ENCODE peak calls at places on chromosomes 7 and 10, in six cellular contexts. One of them, this sample, is unnamed.

GRCh38 chr7:106071999-106072714 is 40.0 kb downstream of the SYPL1 start:
- DNase-seq in retinal pigment epithelial cell: no peak
- DNase-seq in suprapubic skin: no peak
- DNase-seq in mucosa of descending colon: no peak
- DNase-seq in kidney: no peak
- DNase-seq in glutamatergic neuron: no peak
- DNase-seq in this sample: no peak

GRCh38 chr10:53135213-53135896 is 362.8 kb upstream of the MBL2 start:
- DNase-seq in retinal pigment epithelial cell: no peak
- DNase-seq in suprapubic skin: no peak
- DNase-seq in mucosa of descending colon: no peak
- DNase-seq in kidney: no peak
- DNase-seq in glutamatergic neuron: no peak
- DNase-seq in this sample: no peak

GRCh38 chr7:38315410-38315809 is 42.0 kb upstream of the TARP start:
- DNase-seq in retinal pigment epithelial cell: no peak
- DNase-seq in suprapubic skin: no peak
- DNase-seq in mucosa of descending colon: no peak
- DNase-seq in kidney: no peak
- DNase-seq in glutamatergic neuron: no peak
- DNase-seq in this sample: no peak

GRCh38 chr10:71383972-71384687 is 12.6 kb upstream of the CDH23 start:
- DNase-seq in retinal pigment epithelial cell: no peak
- DNase-seq in suprapubic skin: peak
- DNase-seq in mucosa of descending colon: peak
- DNase-seq in kidney: peak
- DNase-seq in glutamatergic neuron: peak
- DNase-seq in this sample: peak

GRCh38 chr10:17175551-17175950 is 25.9 kb downstream of the TRDMT1 start:
- DNase-seq in retinal pigment epithelial cell: no peak
- DNase-seq in suprapubic skin: no peak
- DNase-seq in mucosa of descending colon: no peak
- DNase-seq in kidney: no peak
- DNase-seq in glutamatergic neuron: no peak
- DNase-seq in this sample: no peak

GRCh38 chr10:132575320-132576201 is 38.0 kb downstream of the INPP5A start:
- DNase-seq in retinal pigment epithelial cell: peak
- DNase-seq in suprapubic skin: peak
- DNase-seq in mucosa of descending colon: peak
- DNase-seq in kidney: no peak
- DNase-seq in glutamatergic neuron: peak
- DNase-seq in this sample: no peak

GRCh38 chr7:30201161-30201666 is 66.4 kb downstream of the MTURN start:
- DNase-seq in retinal pigment epithelial cell: no peak
- DNase-seq in suprapubic skin: no peak
- DNase-seq in mucosa of descending colon: no peak
- DNase-seq in kidney: no peak
- DNase-seq in glutamatergic neuron: no peak
- DNase-seq in this sample: no peak

GRCh38 chr7:2921748-2922147 is 77.6 kb upstream of the GNA12 start:
- DNase-seq in retinal pigment epithelial cell: no peak
- DNase-seq in suprapubic skin: no peak
- DNase-seq in mucosa of descending colon: no peak
- DNase-seq in kidney: no peak
- DNase-seq in glutamatergic neuron: peak
- DNase-seq in this sample: no peak

GRCh38 chr10:61752111-61753011 is 89.6 kb downstream of the CABCOCO1 start:
- DNase-seq in retinal pigment epithelial cell: peak
- DNase-seq in suprapubic skin: no peak
- DNase-seq in mucosa of descending colon: no peak
- DNase-seq in kidney: no peak
- DNase-seq in glutamatergic neuron: no peak
- DNase-seq in this sample: no peak

GRCh38 chr10:31769564-31769963 is 159.1 kb downstream of the ARHGAP12 start:
- DNase-seq in retinal pigment epithelial cell: no peak
- DNase-seq in suprapubic skin: no peak
- DNase-seq in mucosa of descending colon: no peak
- DNase-seq in kidney: no peak
- DNase-seq in glutamatergic neuron: no peak
- DNase-seq in this sample: no peak

GRCh38 chr7:192035-192649 is at the start of gene FAM20C:
- DNase-seq in retinal pigment epithelial cell: peak
- DNase-seq in suprapubic skin: peak
- DNase-seq in mucosa of descending colon: peak
- DNase-seq in kidney: peak
- DNase-seq in glutamatergic neuron: peak
- DNase-seq in this sample: peak

GRCh38 chr10:75397571-75397921 is 4.0 kb downstream of the ZNF503 start:
- DNase-seq in retinal pigment epithelial cell: no peak
- DNase-seq in suprapubic skin: no peak
- DNase-seq in mucosa of descending colon: peak
- DNase-seq in kidney: peak
- DNase-seq in glutamatergic neuron: no peak
- DNase-seq in this sample: no peak

GRCh38 chr10:75399461-75400162 is 2.0 kb downstream of the ZNF503 start:
- DNase-seq in retinal pigment epithelial cell: no peak
- DNase-seq in suprapubic skin: peak
- DNase-seq in mucosa of descending colon: peak
- DNase-seq in kidney: peak
- DNase-seq in glutamatergic neuron: peak
- DNase-seq in this sample: peak

GRCh38 chr10:75398630-75399460 is 2.7 kb downstream of the ZNF503 start:
- DNase-seq in retinal pigment epithelial cell: no peak
- DNase-seq in suprapubic skin: no peak
- DNase-seq in mucosa of descending colon: peak
- DNase-seq in kidney: peak
- DNase-seq in glutamatergic neuron: peak
- DNase-seq in this sample: no peak

GRCh38 chr10:75396861-75397570 is 4.5 kb downstream of the ZNF503 start:
- DNase-seq in retinal pigment epithelial cell: no peak
- DNase-seq in suprapubic skin: no peak
- DNase-seq in mucosa of descending colon: peak
- DNase-seq in kidney: peak
- DNase-seq in glutamatergic neuron: peak
- DNase-seq in this sample: no peak

DNA sequence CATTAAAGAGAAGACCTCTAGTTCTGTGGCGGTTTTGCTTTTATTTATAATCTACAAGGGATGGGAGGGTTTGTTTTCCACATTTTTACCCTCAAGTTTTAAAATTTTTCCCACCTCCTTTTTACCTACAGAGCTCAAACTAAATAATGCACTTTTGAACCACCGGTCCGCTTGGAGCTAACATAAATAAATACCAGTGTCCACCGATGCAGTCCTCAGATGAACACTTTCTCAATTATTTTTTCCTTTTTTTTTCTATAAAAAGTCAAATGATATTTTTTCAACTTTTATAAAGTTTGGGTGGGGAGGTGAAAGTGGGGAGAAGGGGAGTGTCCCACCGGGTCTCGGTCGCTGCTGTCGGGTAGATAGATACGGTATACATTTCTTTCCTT is 3.3 kb downstream of the ZNF503 start:
- DNase-seq in retinal pigment epithelial cell: no peak
- DNase-seq in suprapubic skin: no peak
- DNase-seq in mucosa of descending colon: no peak
- DNase-seq in kidney: no peak
- DNase-seq in glutamatergic neuron: no peak
- DNase-seq in this sample: no peak
- TF ChIP-seq CTCF in retinal pigment epithelial cell: no peak
- TF ChIP-seq CTCF in suprapubic skin: no peak
- TF ChIP-seq CTCF in mucosa of descending colon: no peak
- TF ChIP-seq CTCF in kidney: no peak
- TF ChIP-seq CTCF in glutamatergic neuron: no peak
- TF ChIP-seq CTCF in this sample: no peak

DNA sequence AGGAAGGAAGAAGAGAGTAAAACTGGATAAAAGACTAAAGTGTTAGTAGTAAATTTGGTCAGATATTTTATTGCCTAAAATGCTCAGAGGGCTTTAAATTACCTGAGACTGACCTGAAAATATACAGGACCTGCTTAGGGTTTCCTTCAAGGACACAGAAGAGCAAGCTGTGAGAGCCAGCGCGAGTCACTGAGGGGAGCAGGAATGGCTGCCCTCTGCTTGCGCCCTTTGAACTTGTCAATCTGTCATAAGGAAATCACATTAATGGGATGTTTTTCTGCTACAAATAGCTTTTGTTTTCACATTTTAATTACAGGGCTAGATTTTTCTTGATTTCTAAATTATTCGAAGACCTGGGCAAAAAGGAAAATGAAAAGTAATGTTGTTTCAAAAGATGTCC is 26.9 kb downstream of the DNAJB9 start:
- DNase-seq in retinal pigment epithelial cell: no peak
- DNase-seq in suprapubic skin: no peak
- DNase-seq in mucosa of descending colon: no peak
- DNase-seq in kidney: no peak
- DNase-seq in glutamatergic neuron: no peak
- DNase-seq in this sample: no peak
- TF ChIP-seq CTCF in retinal pigment epithelial cell: no peak
- TF ChIP-seq CTCF in suprapubic skin: no peak
- TF ChIP-seq CTCF in mucosa of descending colon: no peak
- TF ChIP-seq CTCF in kidney: no peak
- TF ChIP-seq CTCF in glutamatergic neuron: no peak
- TF ChIP-seq CTCF in this sample: no peak

DNA sequence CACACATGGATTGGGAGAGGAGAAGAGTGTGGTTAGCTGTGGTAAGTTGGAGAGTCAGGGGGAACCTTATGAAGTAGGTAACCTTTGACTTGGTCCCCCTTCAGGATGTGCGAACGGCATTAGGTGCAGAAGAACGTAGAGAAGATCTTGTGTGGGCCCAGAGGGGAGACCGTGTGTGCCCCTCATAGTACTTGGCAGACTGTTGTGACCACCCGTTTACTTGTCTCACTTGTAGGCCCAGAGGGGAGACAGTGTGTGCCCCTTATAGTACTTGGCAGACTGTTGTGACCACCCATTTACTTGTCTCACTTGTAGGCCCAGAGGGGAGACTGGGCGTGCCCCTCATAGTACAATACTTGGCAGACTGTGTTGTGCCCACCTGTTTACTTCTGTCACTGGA is 2.6 kb downstream of the GTPBP4 start:
- DNase-seq in retinal pigment epithelial cell: no peak
- DNase-seq in suprapubic skin: no peak
- DNase-seq in mucosa of descending colon: no peak
- DNase-seq in kidney: no peak
- DNase-seq in glutamatergic neuron: no peak
- DNase-seq in this sample: no peak
- TF ChIP-seq CTCF in retinal pigment epithelial cell: no peak
- TF ChIP-seq CTCF in suprapubic skin: no peak
- TF ChIP-seq CTCF in mucosa of descending colon: no peak
- TF ChIP-seq CTCF in kidney: no peak
- TF ChIP-seq CTCF in glutamatergic neuron: no peak
- TF ChIP-seq CTCF in this sample: no peak

GRCh38 chr10:55174419-55174818 is 373.4 kb upstream of the PCDH15 start:
- DNase-seq in retinal pigment epithelial cell: no peak
- DNase-seq in suprapubic skin: no peak
- DNase-seq in mucosa of descending colon: no peak
- DNase-seq in kidney: no peak
- DNase-seq in glutamatergic neuron: no peak
- DNase-seq in this sample: no peak
- TF ChIP-seq CTCF in retinal pigment epithelial cell: peak
- TF ChIP-seq CTCF in suprapubic skin: no peak
- TF ChIP-seq CTCF in mucosa of descending colon: no peak
- TF ChIP-seq CTCF in kidney: no peak
- TF ChIP-seq CTCF in glutamatergic neuron: no peak
- TF ChIP-seq CTCF in this sample: no peak

GRCh38 chr10:18687706-18688105 is 28.5 kb downstream of the ARL5B start:
- DNase-seq in retinal pigment epithelial cell: no peak
- DNase-seq in suprapubic skin: no peak
- DNase-seq in mucosa of descending colon: no peak
- DNase-seq in kidney: no peak
- DNase-seq in glutamatergic neuron: no peak
- DNase-seq in this sample: no peak

GRCh38 chr10:18687195-18687594 is 28.0 kb downstream of the ARL5B start:
- DNase-seq in retinal pigment epithelial cell: no peak
- DNase-seq in suprapubic skin: no peak
- DNase-seq in mucosa of descending colon: no peak
- DNase-seq in kidney: no peak
- DNase-seq in glutamatergic neuron: no peak
- DNase-seq in this sample: no peak

GRCh38 chr10:18685555-18685954 is 26.3 kb downstream of the ARL5B start:
- DNase-seq in retinal pigment epithelial cell: no peak
- DNase-seq in suprapubic skin: no peak
- DNase-seq in mucosa of descending colon: no peak
- DNase-seq in kidney: no peak
- DNase-seq in glutamatergic neuron: no peak
- DNase-seq in this sample: no peak

GRCh38 chr10:18690541-18690940 is 31.3 kb downstream of the ARL5B start:
- DNase-seq in retinal pigment epithelial cell: no peak
- DNase-seq in suprapubic skin: no peak
- DNase-seq in mucosa of descending colon: no peak
- DNase-seq in kidney: no peak
- DNase-seq in glutamatergic neuron: no peak
- DNase-seq in this sample: no peak

DNA sequence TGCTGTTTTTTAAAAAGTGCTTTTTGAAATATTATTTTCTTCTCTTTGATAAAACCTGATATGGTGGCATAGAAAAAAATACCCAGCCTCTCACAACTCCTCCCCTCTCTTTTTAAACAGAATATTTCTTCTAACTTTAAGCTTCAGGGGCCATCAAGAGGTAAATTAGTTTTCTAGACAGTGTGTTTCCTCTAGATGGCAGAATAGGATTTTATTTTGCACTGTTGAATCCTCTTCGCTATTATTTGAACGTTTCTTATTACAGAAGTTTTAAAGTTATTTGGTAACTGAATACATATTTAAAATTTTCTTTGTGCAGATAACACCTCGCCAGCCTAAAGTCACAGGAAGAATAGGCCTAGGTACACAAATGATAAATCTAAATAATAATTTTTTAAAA is 30.3 kb downstream of the ARL5B start:
- DNase-seq in retinal pigment epithelial cell: no peak
- DNase-seq in suprapubic skin: no peak
- DNase-seq in mucosa of descending colon: no peak
- DNase-seq in kidney: no peak
- DNase-seq in glutamatergic neuron: no peak
- DNase-seq in this sample: no peak
- TF ChIP-seq CTCF in retinal pigment epithelial cell: peak
- TF ChIP-seq CTCF in suprapubic skin: peak
- TF ChIP-seq CTCF in mucosa of descending colon: no peak
- TF ChIP-seq CTCF in kidney: no peak
- TF ChIP-seq CTCF in glutamatergic neuron: no peak
- TF ChIP-seq CTCF in this sample: no peak

GRCh38 chr10:91410638-91411367 is 659 bp downstream of the HECTD2 start:
- DNase-seq in retinal pigment epithelial cell: no peak
- DNase-seq in suprapubic skin: peak
- DNase-seq in mucosa of descending colon: no peak
- DNase-seq in kidney: no peak
- DNase-seq in glutamatergic neuron: peak
- DNase-seq in this sample: no peak
- TF ChIP-seq CTCF in retinal pigment epithelial cell: no peak
- TF ChIP-seq CTCF in suprapubic skin: no peak
- TF ChIP-seq CTCF in mucosa of descending colon: no peak
- TF ChIP-seq CTCF in kidney: no peak
- TF ChIP-seq CTCF in glutamatergic neuron: no peak
- TF ChIP-seq CTCF in this sample: no peak

GRCh38 chr10:3068201-3068967 is 1.0 kb downstream of the PFKP start:
- DNase-seq in retinal pigment epithelial cell: no peak
- DNase-seq in suprapubic skin: peak
- DNase-seq in mucosa of descending colon: peak
- DNase-seq in kidney: peak
- DNase-seq in glutamatergic neuron: peak
- DNase-seq in this sample: peak
- TF ChIP-seq CTCF in retinal pigment epithelial cell: peak
- TF ChIP-seq CTCF in suprapubic skin: peak
- TF ChIP-seq CTCF in mucosa of descending colon: no peak
- TF ChIP-seq CTCF in kidney: no peak
- TF ChIP-seq CTCF in glutamatergic neuron: peak
- TF ChIP-seq CTCF in this sample: no peak

This sample was measured in mesothelial cell of epicardium.